ENCODE peak calls at places on chromosomes 13 and 19, in nine cellular contexts. W is spleen; E is CD4-positive, CD25-positive, alpha-beta regulatory T cell; M is ascending aorta; T is CD8-positive, alpha-beta memory T cell; D is H9; L is adrenal gland; V is Peyer's patch; S is tibial nerve. Z is an unnamed sample. For H3K4me1, the result is how much of the 10 kb centered on the place peaks cover.

GRCh38 chr19:11699931-11700794 is 38.6 kb downstream of the ZNF823 start:
- DNase-seq in M (no peak), E (peak), V (no peak), W (no peak), D (no peak), S (no peak), L (no peak), T (no peak), Z (no peak)

GRCh38 chr19:11420429-11420893 is 1.3 kb upstream of the RGL3 start:
- DNase-seq in D (no peak), W (peak), S (no peak), M (no peak), E (no peak), L (peak), V (no peak), T (no peak), Z (peak)

GRCh38 chr19:3100331-3100730 is 6.2 kb downstream of the GNA11 start:
- DNase-seq in V (no peak), S (no peak), L (no peak), M (no peak), T (no peak), D (no peak), E (no peak), W (no peak), Z (peak)

GRCh38 chr13:94620286-94620896 is 18.7 kb downstream of the GPR180 start:
- DNase-seq in D (no peak), S (no peak), E (peak), W (no peak), V (no peak), T (no peak), M (no peak), L (no peak), Z (no peak)

GRCh38 chr19:49393871-49394270 is 5.8 kb downstream of the KASH5 start:
- DNase-seq in D (no peak), T (no peak), L (no peak), S (no peak), E (no peak), W (no peak), M (no peak), V (no peak), Z (no peak)

GRCh38 chr13:26041476-26041875 is 10.3 kb downstream of the SHISA2 start:
- DNase-seq in V (no peak), L (no peak), D (no peak), S (no peak), M (no peak), W (no peak), E (no peak), T (no peak), Z (no peak)

GRCh38 chr19:3722443-3723109 is 14.4 kb downstream of the TJP3 start:
- DNase-seq in M (no peak), E (no peak), V (peak), W (no peak), D (peak), L (no peak), S (no peak), T (no peak), Z (no peak)

GRCh38 chr19:51168571-51169282 is 26.6 kb downstream of the SIGLEC7 start:
- DNase-seq in D (no peak), W (no peak), V (no peak), E (no peak), T (no peak), L (no peak), M (no peak), S (no peak), Z (no peak)

GRCh38 chr19:56174086-56174485 is 1.7 kb upstream of the GALP start:
- DNase-seq in W (no peak), T (no peak), V (no peak), S (no peak), L (no peak), D (no peak), M (no peak), E (no peak), Z (no peak)

GRCh38 chr13:79456051-79456450 is 24.9 kb upstream of the NDFIP2 start:
- DNase-seq in D (no peak), S (no peak), E (no peak), T (no peak), L (no peak), W (no peak), M (no peak), V (no peak), Z (no peak)
- H3K4me1 ChIP-seq in D (under half), S (under half), E (under half), T (under half), L (under half), W (under half), M (under half), V (under half), Z (under half)

DNA sequence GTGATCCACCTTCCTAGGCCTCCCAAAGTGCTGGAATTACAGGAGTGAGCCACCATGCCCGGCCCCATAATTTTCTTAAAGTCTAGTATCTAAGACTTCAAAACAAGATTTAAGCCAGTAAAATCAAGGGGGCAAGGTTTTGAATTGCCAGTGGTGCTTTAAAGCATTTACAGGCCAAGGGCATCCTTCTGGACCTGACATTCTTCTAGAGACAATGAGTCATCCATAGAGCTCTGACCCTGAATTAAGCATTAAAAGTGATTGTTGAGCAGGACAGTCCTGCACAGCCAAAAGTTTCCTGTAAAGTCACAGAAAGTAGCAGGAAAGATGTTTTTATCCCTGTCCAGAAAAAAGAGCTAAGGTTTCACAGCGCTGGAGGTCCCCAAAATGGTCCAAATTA is 50.9 kb upstream of the ATP12A start:
- DNase-seq in E (no peak), T (no peak), D (no peak), L (peak), M (no peak), W (no peak), S (no peak), V (no peak), Z (no peak)
- H3K4me1 ChIP-seq in E (under half), T (under half), D (under half), L (under half), M (under half), W (under half), S (under half), V (under half), Z (under half)

GRCh38 chr13:46612258-46612657 is 59.3 kb downstream of the LRCH1 start:
- DNase-seq in T (no peak), W (no peak), D (no peak), M (no peak), V (no peak), E (no peak), S (no peak), L (no peak), Z (no peak)
- H3K4me1 ChIP-seq in T (under half), W (under half), D (under half), M (under half), V (under half), E (under half), S (under half), L (under half), Z (under half)

DNA sequence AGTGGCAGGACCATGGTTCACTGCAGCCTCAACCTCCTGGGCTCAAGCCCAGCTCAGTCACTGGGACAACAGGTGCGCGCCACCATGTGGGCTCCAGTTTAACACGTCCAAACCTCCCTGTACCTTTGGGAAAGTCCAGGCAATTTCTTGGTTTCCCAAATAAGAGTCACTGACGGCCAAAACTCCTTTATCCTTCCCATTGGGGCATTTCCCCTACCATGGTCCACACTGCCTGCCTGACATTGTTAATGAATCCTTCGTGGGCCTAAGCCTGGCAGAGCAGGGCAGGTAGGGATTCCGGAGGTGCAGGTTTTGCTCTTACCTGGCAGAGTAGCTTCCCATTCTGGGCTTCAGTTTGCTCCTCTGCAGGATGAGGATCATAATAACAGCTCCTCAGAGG is 66.2 kb upstream of the TM9SF2 start:
- DNase-seq in T (no peak), V (no peak), W (no peak), M (no peak), E (no peak), D (no peak), S (no peak), L (no peak), Z (no peak)
- H3K4me1 ChIP-seq in T (half or more), V (under half), W (under half), M (under half), E (half or more), D (under half), S (under half), L (under half), Z (under half)